ENCODE peak calls at places on chromosomes 13 and 19, in seven cellular contexts. I is breast epithelium, W is heart left ventricle, N is gastrocnemius medialis, P is ovary, S is body of pancreas, D is A549. B is an unnamed sample.

GRCh38 chr19:10104665-10105221 is 1.4 kb upstream of the PPAN start:
- DNase-seq in I (no peak), W (no peak), N (no peak), P (no peak), S (no peak), D (no peak), B (peak)

GRCh38 chr13:43877788-43878187 is 1.8 kb downstream of the CCDC122 start:
- DNase-seq in I (no peak), W (no peak), N (no peak), P (no peak), S (no peak), D (no peak), B (no peak)

GRCh38 chr13:110012102-110012739 is 225.8 kb upstream of the IRS2 start:
- DNase-seq in I (no peak), W (no peak), N (no peak), P (no peak), S (no peak), D (peak), B (no peak)

GRCh38 chr19:38266070-38266469 is 1.7 kb downstream of the SPINT2 start:
- DNase-seq in I (peak), W (no peak), N (no peak), P (no peak), S (peak), D (no peak), B (no peak)

GRCh38 chr13:74675185-74675584 is 541.0 kb upstream of the KLF12 start:
- DNase-seq in I (no peak), W (no peak), N (no peak), P (no peak), S (no peak), D (no peak), B (no peak)

GRCh38 chr13:111961793-111962192 is 105.2 kb upstream of the SOX1 start:
- DNase-seq in I (no peak), W (no peak), N (no peak), P (no peak), S (no peak), D (no peak), B (no peak)

GRCh38 chr19:39128511-39129079 is 3.0 kb downstream of the PAK4 start:
- DNase-seq in I (no peak), W (no peak), N (no peak), P (no peak), S (no peak), D (no peak), B (no peak)

GRCh38 chr13:35791191-35791902 is 314.9 kb upstream of the MAB21L1 start:
- DNase-seq in I (no peak), W (no peak), N (no peak), P (no peak), S (no peak), D (peak), B (no peak)

GRCh38 chr13:76425930-76426329 is 460.3 kb downstream of the KCTD12 start:
- DNase-seq in I (no peak), W (no peak), N (no peak), P (no peak), S (no peak), D (no peak), B (no peak)

GRCh38 chr19:50016225-50016807 is 8.9 kb downstream of the VRK3 start:
- DNase-seq in I (no peak), W (no peak), N (no peak), P (no peak), S (no peak), D (no peak), B (no peak)

GRCh38 chr13:50456111-50456510 is 387.4 kb downstream of the DLEU7 start:
- DNase-seq in I (no peak), W (no peak), N (no peak), P (no peak), S (no peak), D (no peak), B (no peak)

GRCh38 chr19:49136771-49137171 is 17.4 kb downstream of the PPFIA3 start:
- DNase-seq in I (no peak), W (peak), N (no peak), P (no peak), S (no peak), D (no peak), B (no peak)

GRCh38 chr13:82062772-82063171 is 1721.8 kb upstream of the SPRY2 start:
- DNase-seq in I (no peak), W (no peak), N (no peak), P (no peak), S (no peak), D (no peak), B (no peak)

GRCh38 chr13:111389621-111390521 is 69.4 kb downstream of the TEX29 start:
- DNase-seq in I (no peak), W (no peak), N (no peak), P (no peak), S (no peak), D (no peak), B (no peak)

GRCh38 chr13:59680429-59681024 is 483.2 kb downstream of the DIAPH3 start:
- DNase-seq in I (no peak), W (no peak), N (no peak), P (no peak), S (no peak), D (no peak), B (peak)

GRCh38 chr19:4678881-4679379 is 8.8 kb upstream of the MYDGF start:
- DNase-seq in I (no peak), W (no peak), N (no peak), P (peak), S (no peak), D (no peak), B (peak)

GRCh38 chr13:33073338-33073737 is 57.1 kb downstream of the KL start:
- DNase-seq in I (no peak), W (no peak), N (no peak), P (no peak), S (no peak), D (no peak), B (no peak)

GRCh38 chr19:49391581-49392399 is 3.7 kb downstream of the KASH5 start:
- DNase-seq in I (peak), W (peak), N (peak), P (peak), S (peak), D (peak), B (peak)

GRCh38 chr13:109155301-109155761 is 525.9 kb downstream of the MYO16 start:
- DNase-seq in I (no peak), W (no peak), N (no peak), P (no peak), S (no peak), D (no peak), B (no peak)

GRCh38 chr19:29263305-29264080 is 50.5 kb upstream of the UQCRFS1 start:
- DNase-seq in I (no peak), W (no peak), N (peak), P (no peak), S (peak), D (peak), B (peak)

GRCh38 chr19:31745731-31746130 is 396.5 kb upstream of the TSHZ3 start:
- DNase-seq in I (no peak), W (no peak), N (no peak), P (no peak), S (no peak), D (no peak), B (no peak)

GRCh38 chr13:101978546-101979315 is 423.1 kb downstream of the FGF14 start:
- DNase-seq in I (no peak), W (peak), N (no peak), P (no peak), S (no peak), D (no peak), B (no peak)

GRCh38 chr13:48505597-48506091 is 27.2 kb downstream of the RCBTB2 start:
- DNase-seq in I (no peak), W (peak), N (peak), P (no peak), S (peak), D (no peak), B (no peak)

GRCh38 chr19:14030997-14031718 is 404 bp upstream of the IL27RA start:
- DNase-seq in I (no peak), W (no peak), N (no peak), P (no peak), S (no peak), D (no peak), B (no peak)

GRCh38 chr19:14028901-14029300 is 953 bp downstream of the RLN3 start:
- DNase-seq in I (no peak), W (no peak), N (no peak), P (no peak), S (no peak), D (no peak), B (no peak)

GRCh38 chr19:14035706-14036105 is 4.1 kb downstream of the IL27RA start:
- DNase-seq in I (no peak), W (no peak), N (no peak), P (no peak), S (no peak), D (no peak), B (no peak)

GRCh38 chr19:14033946-14034345 is 2.4 kb downstream of the IL27RA start:
- DNase-seq in I (no peak), W (no peak), N (no peak), P (no peak), S (no peak), D (no peak), B (no peak)

GRCh38 chr19:14031719-14032480 is at the start of gene IL27RA:
- DNase-seq in I (no peak), W (peak), N (peak), P (no peak), S (peak), D (peak), B (peak)
- TF ChIP-seq POLR2A in I (no peak), W (peak), N (peak), P (no peak), S (peak), D (peak), B (peak)

GRCh38 chr19:57527136-57527881 is at the start of gene ZNF549:
- DNase-seq in I (peak), W (peak), N (peak), P (peak), S (peak), D (peak), B (peak)
- TF ChIP-seq POLR2A in I (no peak), W (peak), N (no peak), P (peak), S (peak), D (no peak), B (peak)

GRCh38 chr19:46860125-46860845 is 512 bp upstream of the ARHGAP35 start:
- DNase-seq in I (peak), W (peak), N (peak), P (peak), S (peak), D (peak), B (peak)
- TF ChIP-seq POLR2A in I (peak), W (peak), N (peak), P (peak), S (peak), D (peak), B (peak)

GRCh38 chr13:113839536-113840204 is 24.2 kb downstream of the GAS6 start:
- DNase-seq in I (no peak), W (peak), N (no peak), P (peak), S (peak), D (no peak), B (no peak)

GRCh38 chr13:113838711-113839201 is 25.1 kb downstream of the GAS6 start:
- DNase-seq in I (no peak), W (no peak), N (no peak), P (no peak), S (no peak), D (no peak), B (no peak)

GRCh38 chr13:113836917-113837553 is 26.8 kb downstream of the GAS6 start:
- DNase-seq in I (no peak), W (peak), N (peak), P (peak), S (peak), D (peak), B (peak)

GRCh38 chr13:113835461-113836274 is 28.2 kb downstream of the GAS6 start:
- DNase-seq in I (no peak), W (no peak), N (no peak), P (peak), S (no peak), D (no peak), B (no peak)

GRCh38 chr13:113837554-113838355 is 26.1 kb downstream of the GAS6 start:
- DNase-seq in I (peak), W (peak), N (peak), P (peak), S (peak), D (peak), B (peak)
- TF ChIP-seq POLR2A in I (no peak), W (no peak), N (peak), P (no peak), S (peak), D (peak), B (no peak)

GRCh38 chr13:20702945-20703784 is at the start of gene IL17D:
- DNase-seq in I (no peak), W (no peak), N (no peak), P (peak), S (peak), D (no peak), B (peak)

GRCh38 chr13:20704459-20705069 is 1.1 kb downstream of the IL17D start:
- DNase-seq in I (no peak), W (no peak), N (no peak), P (no peak), S (no peak), D (no peak), B (no peak)

GRCh38 chr13:20702530-20702929 is 969 bp upstream of the IL17D start:
- DNase-seq in I (no peak), W (no peak), N (no peak), P (no peak), S (no peak), D (no peak), B (no peak)

GRCh38 chr13:20706661-20707060 is 3.2 kb downstream of the IL17D start:
- DNase-seq in I (no peak), W (no peak), N (no peak), P (no peak), S (no peak), D (no peak), B (no peak)

GRCh38 chr13:20703785-20704458 is 423 bp downstream of the IL17D start:
- DNase-seq in I (peak), W (peak), N (no peak), P (peak), S (peak), D (peak), B (peak)
- TF ChIP-seq POLR2A in I (no peak), W (no peak), N (peak), P (no peak), S (peak), D (peak), B (no peak)

DNA sequence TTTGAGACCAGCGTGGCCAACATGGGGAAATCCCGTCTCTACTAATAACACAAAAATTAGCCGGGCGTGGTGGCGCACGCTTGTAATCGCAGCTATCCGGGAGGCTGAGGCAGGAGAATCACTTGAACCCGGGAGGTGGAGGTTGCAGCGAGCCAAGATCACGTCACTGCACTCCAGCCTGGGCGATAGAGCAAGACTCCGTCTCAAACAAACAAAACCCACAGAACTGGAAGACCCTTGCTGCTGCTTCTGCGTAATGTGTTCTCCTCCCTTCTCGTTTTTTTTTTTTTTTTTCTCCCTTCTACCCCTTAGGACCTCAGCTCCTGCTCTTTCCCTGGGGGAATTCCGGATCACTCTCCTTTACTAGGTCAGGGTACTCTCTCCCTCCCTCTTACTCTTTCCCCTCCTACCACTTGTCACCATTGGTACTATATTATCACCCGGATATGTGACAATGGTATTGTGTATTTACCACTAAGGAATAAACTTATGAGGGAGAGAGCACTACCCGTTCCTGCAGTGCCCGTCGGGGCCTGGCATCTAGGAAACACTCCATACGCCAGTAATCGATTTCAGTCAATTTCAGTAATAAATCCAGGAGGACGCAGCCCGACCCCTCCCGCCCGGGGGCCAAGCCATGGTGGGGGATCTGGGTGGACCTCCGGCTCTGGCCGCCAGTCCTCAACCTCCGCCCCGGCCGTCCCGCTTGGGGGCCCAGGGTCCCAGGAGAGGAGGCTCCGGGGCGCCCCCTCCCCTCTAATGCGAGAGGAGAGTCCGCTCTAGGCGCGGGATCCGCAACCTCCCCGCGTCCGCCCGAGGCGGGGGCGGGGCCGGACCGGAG is 423 bp upstream of the GARRE1 start:
- DNase-seq in I (peak), W (peak), N (no peak), P (peak), S (no peak), D (no peak), B (no peak)
- TF ChIP-seq POLR2A in I (peak), W (peak), N (peak), P (peak), S (peak), D (peak), B (peak)

GRCh38 chr19:54136864-54137113 is 773 bp upstream of the CNOT3 start:
- DNase-seq in I (no peak), W (no peak), N (no peak), P (no peak), S (no peak), D (no peak), B (no peak)
- TF ChIP-seq POLR2A in I (no peak), W (no peak), N (no peak), P (no peak), S (peak), D (peak), B (no peak)

DNA sequence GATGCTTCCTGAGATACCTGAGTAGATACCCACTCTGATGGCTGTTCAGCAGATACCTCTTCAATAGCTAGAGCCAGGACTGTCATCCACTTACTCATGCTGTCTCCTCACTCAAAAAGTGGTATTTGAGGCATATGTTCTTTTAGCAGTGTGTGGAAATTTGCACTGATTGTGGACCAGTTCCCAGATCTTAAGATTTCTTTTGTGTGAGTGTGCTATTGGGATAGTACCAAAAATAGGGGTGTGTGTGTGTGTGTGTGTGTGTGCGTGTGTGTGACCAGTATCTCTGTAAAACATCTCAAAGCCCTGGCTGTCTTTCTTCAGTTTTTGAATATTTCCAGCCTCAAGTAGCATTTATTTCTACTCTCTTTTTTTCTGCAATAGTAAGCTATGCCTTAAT is 108.3 kb downstream of the SLITRK5 start:
- DNase-seq in I (no peak), W (no peak), N (no peak), P (no peak), S (no peak), D (no peak), B (no peak)
- TF ChIP-seq POLR2A in I (no peak), W (no peak), N (no peak), P (no peak), S (no peak), D (no peak), B (no peak)

GRCh38 chr19:3036119-3036794 is 7.2 kb upstream of the TLE2 start:
- DNase-seq in I (peak), W (peak), N (peak), P (peak), S (peak), D (peak), B (peak)
- TF ChIP-seq POLR2A in I (no peak), W (peak), N (peak), P (no peak), S (peak), D (no peak), B (no peak)

GRCh38 chr13:71290963-71291937 is 575.8 kb downstream of the DACH1 start:
- DNase-seq in I (no peak), W (peak), N (peak), P (no peak), S (peak), D (no peak), B (peak)
- TF ChIP-seq POLR2A in I (no peak), W (no peak), N (no peak), P (no peak), S (no peak), D (no peak), B (no peak)

B was measured in erythroblast.